ENCODE peak calls at places on chromosomes 2 and 18, in nine cellular contexts. R, W, I, Y, L, S, U, O and V are unnamed samples.

GRCh38 chr2:165044505-165045303 is 89.4 kb upstream of the SLC38A11 start:
- DNase-seq in O (no peak), W (no peak), S (no peak), I (no peak), Y (no peak), L (no peak), U (no peak), R (no peak), V (no peak)

GRCh38 chr2:66507673-66508127 is 72.8 kb downstream of the MEIS1 start:
- DNase-seq in S (no peak), L (no peak), R (no peak), I (peak; percentile 86), O (no peak), Y (no peak), U (no peak), W (no peak), V (no peak)

GRCh38 chr18:58901783-58902182 is 37.1 kb downstream of the ZNF532 start:
- DNase-seq in S (no peak), R (no peak), O (no peak), I (no peak), U (no peak), W (no peak), Y (no peak), L (no peak), V (no peak)

GRCh38 chr2:95004287-95004686 is 21.2 kb upstream of the MAL start:
- DNase-seq in O (no peak), Y (no peak), R (peak; percentile 13), L (no peak), I (no peak), S (no peak), U (no peak), W (no peak), V (no peak)

GRCh38 chr18:59426855-59427254 is 67.8 kb upstream of the LMAN1 start:
- DNase-seq in O (no peak), W (no peak), Y (no peak), U (no peak), S (no peak), R (no peak), I (no peak), L (no peak), V (no peak)

GRCh38 chr2:77144772-77145171 is 377.4 kb downstream of the LRRTM4 start:
- DNase-seq in O (no peak), I (no peak), Y (no peak), L (no peak), R (no peak), S (no peak), W (no peak), U (no peak), V (no peak)

GRCh38 chr2:227191367-227191766 is 26.9 kb downstream of the COL4A3 start:
- DNase-seq in Y (no peak), S (no peak), L (no peak), U (no peak), W (no peak), R (no peak), I (no peak), O (no peak), V (no peak)

GRCh38 chr2:163554864-163555263 is 180.9 kb downstream of the FIGN start:
- DNase-seq in W (no peak), O (no peak), Y (no peak), U (no peak), S (no peak), I (no peak), L (no peak), R (no peak), V (no peak)

GRCh38 chr18:79814373-79814772 is 16.6 kb downstream of the KCNG2 start:
- DNase-seq in U (no peak), I (no peak), R (no peak), O (no peak), L (no peak), W (no peak), Y (no peak), S (no peak), V (no peak)

GRCh38 chr2:190267302-190267701 is 52.3 kb downstream of the HIBCH start:
- DNase-seq in I (no peak), L (no peak), R (no peak), U (no peak), W (no peak), O (peak; percentile 57), S (no peak), Y (no peak), V (no peak)

GRCh38 chr18:67280843-67281242 is 235.7 kb downstream of the DSEL start:
- DNase-seq in R (no peak), Y (no peak), U (no peak), S (no peak), W (no peak), O (no peak), I (no peak), L (no peak), V (no peak)
- H3K4me3 ChIP-seq in R (no peak overlapping the region), Y (no peak overlapping the region), U (no peak overlapping the region), S (no peak overlapping the region), W (no peak overlapping the region), O (no peak overlapping the region), I (no peak overlapping the region), L (no peak overlapping the region), V (no peak overlapping the region)

GRCh38 chr18:10213526-10213925 is 240.9 kb upstream of the APCDD1 start:
- DNase-seq in S (no peak), O (peak; percentile 4), Y (no peak), W (no peak), L (no peak), R (no peak), I (no peak), U (no peak), V (no peak)

GRCh38 chr18:10205136-10205535 is 249.3 kb upstream of the APCDD1 start:
- DNase-seq in I (no peak), L (no peak), W (no peak), U (no peak), O (no peak), R (no peak), Y (no peak), S (no peak), V (no peak)

GRCh38 chr18:10202947-10203346 is 251.5 kb upstream of the APCDD1 start:
- DNase-seq in S (no peak), Y (no peak), I (peak; percentile 29), U (no peak), R (no peak), O (no peak), L (no peak), W (no peak), V (no peak)

GRCh38 chr18:10210077-10210476 is 244.4 kb upstream of the APCDD1 start:
- DNase-seq in O (no peak), R (no peak), W (no peak), I (peak; percentile 46), L (no peak), S (no peak), Y (no peak), U (no peak), V (no peak)

GRCh38 chr18:10207682-10208081 is 246.8 kb upstream of the APCDD1 start:
- DNase-seq in W (no peak), O (no peak), Y (no peak), L (no peak), I (no peak), R (no peak), S (no peak), U (no peak), V (no peak)
- H3K27ac ChIP-seq in W (no peak overlapping the region), O (no peak overlapping the region), Y (no peak overlapping the region), L (peak overlapping the region; percentile 18), I (no peak overlapping the region), R (no peak overlapping the region), S (no peak overlapping the region), U (no peak overlapping the region), V (no peak overlapping the region)

GRCh38 chr2:68387408-68388350 is 22.6 kb downstream of the PLEK start:
- DNase-seq in W (no peak), U (no peak), L (no peak), I (no peak), Y (no peak), S (no peak), R (no peak), O (no peak), V (no peak)

GRCh38 chr2:68384485-68385107 is 19.5 kb downstream of the PLEK start:
- DNase-seq in O (no peak), U (no peak), W (no peak), S (no peak), I (no peak), L (no peak), Y (no peak), R (no peak), V (no peak)

GRCh38 chr2:68386362-68386761 is 21.3 kb downstream of the PLEK start:
- DNase-seq in S (no peak), U (no peak), L (no peak), I (no peak), O (no peak), W (no peak), R (no peak), Y (no peak), V (no peak)

GRCh38 chr2:68385232-68385906 is 20.3 kb downstream of the PLEK start:
- DNase-seq in R (no peak), U (no peak), W (no peak), O (no peak), S (no peak), I (no peak), Y (no peak), L (no peak), V (no peak)

DNA sequence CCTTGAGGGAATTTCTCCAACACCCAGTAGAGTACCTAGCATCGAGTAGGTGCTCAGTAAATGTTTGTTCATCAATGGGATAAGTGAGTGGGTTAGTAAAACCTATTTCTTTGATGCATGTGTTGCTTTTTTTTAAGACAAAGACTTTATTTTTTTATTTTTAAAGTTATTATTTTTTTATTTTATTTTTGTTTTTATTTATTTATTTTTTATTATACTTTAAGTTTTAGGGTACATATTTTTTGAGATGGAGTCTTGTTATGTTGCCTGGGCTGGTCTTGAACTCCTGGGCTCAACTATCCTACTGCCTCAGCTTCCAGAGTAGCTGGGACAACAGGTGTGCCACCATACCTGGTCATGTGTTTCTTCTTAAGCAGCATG is 20.8 kb downstream of the PLEK start:
- DNase-seq in O (no peak), Y (no peak), I (no peak), R (no peak), U (no peak), L (no peak), W (no peak), S (no peak), V (no peak)
- H3K4me3 ChIP-seq in O (no peak overlapping the region), Y (no peak overlapping the region), I (no peak overlapping the region), R (no peak overlapping the region), U (no peak overlapping the region), L (no peak overlapping the region), W (no peak overlapping the region), S (no peak overlapping the region), V (no peak overlapping the region)

GRCh38 chr2:60957224-60957623 is 60.3 kb upstream of the PEX13 start:
- DNase-seq in U (no peak), W (no peak), O (no peak), R (peak; percentile 34), L (no peak), S (no peak), I (no peak), Y (no peak), V (no peak)
- H3K27ac ChIP-seq in U (no peak overlapping the region), W (no peak overlapping the region), O (no peak overlapping the region), R (no peak overlapping the region), L (no peak overlapping the region), S (peak overlapping the region; percentile 80), I (no peak overlapping the region), Y (no peak overlapping the region), V (no peak overlapping the region)